ENCODE peak calls at places on chromosomes 5 and 9, in ten cellular contexts. B, T, Z, S, Q, J, D, L, F and A are unnamed samples.
A peak's percentile ranks its signal among the peaks of the same experiment; 100 is the strongest.

GRCh38 chr9:112103405-112103804 is 71.7 kb downstream of the SUSD1 start:
- DNase-seq in B (no peak), T (no peak), Z (no peak), S (no peak), Q (no peak), J (no peak), D (no peak), L (no peak), F (no peak), A (no peak)

GRCh38 chr9:134694714-134695113 is 53.1 kb downstream of the COL5A1 start:
- DNase-seq in B (no peak), T (no peak), Z (no peak), S (no peak), Q (no peak), J (no peak), D (no peak), L (no peak), F (no peak), A (no peak)

GRCh38 chr9:113966394-113966793 is 90.3 kb downstream of the ZNF618 start:
- DNase-seq in B (no peak), T (no peak), Z (no peak), S (no peak), Q (no peak), J (no peak), D (no peak), L (no peak), F (no peak), A (no peak)

GRCh38 chr5:6501701-6502100 is 53.0 kb downstream of the UBE2QL1 start:
- DNase-seq in B (no peak), T (no peak), Z (no peak), S (no peak), Q (no peak), J (peak; percentile 25), D (no peak), L (no peak), F (no peak), A (no peak)

GRCh38 chr9:128731691-128732090 is 7.8 kb upstream of the ZDHHC12 start:
- DNase-seq in B (no peak), T (no peak), Z (no peak), S (no peak), Q (no peak), J (peak; percentile 40), D (no peak), L (no peak), F (no peak), A (no peak)

GRCh38 chr5:143101740-143102386 is 301.6 kb downstream of the NR3C1 start:
- DNase-seq in B (no peak), T (no peak), Z (no peak), S (no peak), Q (no peak), J (peak; percentile 65), D (no peak), L (no peak), F (no peak), A (no peak)

GRCh38 chr5:40716000-40716399 is 36.3 kb downstream of the PTGER4 start:
- DNase-seq in B (no peak), T (no peak), Z (no peak), S (no peak), Q (no peak), J (no peak), D (no peak), L (no peak), F (peak; percentile 14), A (peak; percentile 24)

GRCh38 chr9:135090547-135090946 is 3.1 kb downstream of the OLFM1 start:
- DNase-seq in B (no peak), T (no peak), Z (no peak), S (no peak), Q (no peak), J (peak; percentile 77), D (no peak), L (no peak), F (no peak), A (no peak)

GRCh38 chr5:131067596-131067995 is 97.5 kb downstream of the HINT1 start:
- DNase-seq in B (no peak), T (no peak), Z (no peak), S (no peak), Q (no peak), J (no peak), D (no peak), L (no peak), F (peak; percentile 19), A (no peak)

GRCh38 chr5:169629847-169630548 is 7.1 kb upstream of the DOCK2 start:
- DNase-seq in B (no peak), T (peak; percentile 97), Z (no peak), S (peak; percentile 90), Q (no peak), J (peak; percentile 61), D (no peak), L (no peak), F (peak; percentile 45), A (peak; percentile 76)

GRCh38 chr5:14457475-14457874 is 124.1 kb upstream of the OTULINL start:
- DNase-seq in B (no peak), T (no peak), Z (no peak), S (no peak), Q (peak; percentile 97), J (no peak), D (no peak), L (no peak), F (no peak), A (no peak)

GRCh38 chr5:10563940-10564837 is at the start of gene ANKRD33B:
- DNase-seq in B (peak; percentile 94), T (peak; percentile 84), Z (peak; percentile 83), S (peak; percentile 86), Q (peak; percentile 91), J (peak; percentile 89), D (no peak), L (peak; percentile 81), F (peak; percentile 63), A (peak; percentile 74)

GRCh38 chr9:3150030-3150429 is 306.1 kb upstream of the PUM3 start:
- DNase-seq in B (no peak), T (no peak), Z (no peak), S (no peak), Q (no peak), J (no peak), D (no peak), L (no peak), F (no peak), A (no peak)

GRCh38 chr5:73236541-73237128 is 63.6 kb downstream of the TMEM174 start:
- DNase-seq in B (no peak), T (no peak), Z (no peak), S (no peak), Q (peak; percentile 65), J (no peak), D (no peak), L (no peak), F (peak; percentile 74), A (no peak)